ENCODE peak calls at places on chromosomes 7 and 10, in ten cellular contexts. J, Z, P, I, W, L, S, E, G and O are unnamed samples.

GRCh38 chr7:11847336-11847735 is 15.3 kb upstream of the THSD7A start:
- DNase-seq in J (no peak), Z (no peak), P (no peak), I (no peak), W (no peak), L (no peak), S (no peak), E (peak), G (no peak), O (no peak)

GRCh38 chr10:71218046-71218832 is 5.9 kb downstream of the UNC5B start:
- DNase-seq in J (no peak), Z (no peak), P (no peak), I (no peak), W (no peak), L (no peak), S (no peak), E (no peak), G (no peak), O (peak)

GRCh38 chr7:27723086-27723485 is 16.9 kb upstream of the TAX1BP1 start:
- DNase-seq in J (no peak), Z (no peak), P (no peak), I (no peak), W (no peak), L (peak), S (no peak), E (peak), G (no peak), O (no peak)

GRCh38 chr7:156217803-156218202 is 405.5 kb upstream of the SHH start:
- DNase-seq in J (no peak), Z (no peak), P (no peak), I (no peak), W (no peak), L (no peak), S (no peak), E (no peak), G (no peak), O (no peak)

GRCh38 chr7:91034459-91035368 is 229.5 kb upstream of the FZD1 start:
- DNase-seq in J (peak), Z (peak), P (peak), I (peak), W (no peak), L (peak), S (peak), E (peak), G (no peak), O (peak)

GRCh38 chr7:23431596-23432284 is 38.6 kb downstream of the IGF2BP3 start:
- DNase-seq in J (no peak), Z (no peak), P (no peak), I (no peak), W (no peak), L (no peak), S (no peak), E (no peak), G (no peak), O (peak)

GRCh38 chr7:156823441-156823840 is 69.5 kb downstream of the LMBR1 start:
- DNase-seq in J (peak), Z (no peak), P (no peak), I (no peak), W (peak), L (no peak), S (no peak), E (no peak), G (no peak), O (no peak)

GRCh38 chr7:6286486-6286885 is 14.1 kb upstream of the CYTH3 start:
- DNase-seq in J (no peak), Z (no peak), P (no peak), I (no peak), W (no peak), L (no peak), S (no peak), E (no peak), G (no peak), O (no peak)

GRCh38 chr10:14507156-14507555 is 176.4 kb upstream of the FRMD4A start:
- DNase-seq in J (no peak), Z (no peak), P (no peak), I (peak), W (no peak), L (no peak), S (no peak), E (peak), G (no peak), O (peak)

GRCh38 chr10:47403401-47404318 is 19.6 kb upstream of the ZNF488 start:
- DNase-seq in J (no peak), Z (no peak), P (no peak), I (no peak), W (no peak), L (no peak), S (no peak), E (no peak), G (no peak), O (peak)

GRCh38 chr7:30929686-30930085 is 18.0 kb downstream of the AQP1 start:
- DNase-seq in J (no peak), Z (no peak), P (no peak), I (no peak), W (no peak), L (no peak), S (no peak), E (no peak), G (no peak), O (no peak)

GRCh38 chr7:74542558-74543117 is 88.9 kb downstream of the GTF2IRD1 start:
- DNase-seq in J (no peak), Z (no peak), P (peak), I (no peak), W (no peak), L (peak), S (no peak), E (peak), G (no peak), O (no peak)

GRCh38 chr7:157839672-157840167 is 502.9 kb downstream of the DNAJB6 start:
- DNase-seq in J (no peak), Z (no peak), P (no peak), I (no peak), W (no peak), L (no peak), S (no peak), E (no peak), G (no peak), O (no peak)

GRCh38 chr10:62648941-62649340 is 155.6 kb upstream of the ADO start:
- DNase-seq in J (no peak), Z (no peak), P (no peak), I (no peak), W (no peak), L (no peak), S (no peak), E (no peak), G (no peak), O (no peak)

GRCh38 chr10:47081264-47081663 is 170.0 kb downstream of the PTPN20 start:
- DNase-seq in J (no peak), Z (no peak), P (no peak), I (no peak), W (no peak), L (no peak), S (no peak), E (no peak), G (no peak), O (no peak)

GRCh38 chr10:122476034-122476695 is 14.8 kb downstream of the HTRA1 start:
- DNase-seq in J (no peak), Z (no peak), P (no peak), I (no peak), W (no peak), L (no peak), S (no peak), E (no peak), G (no peak), O (no peak)

GRCh38 chr10:2881720-2882459 is 185.5 kb upstream of the PFKP start:
- DNase-seq in J (no peak), Z (no peak), P (no peak), I (no peak), W (no peak), L (no peak), S (no peak), E (no peak), G (no peak), O (no peak)

GRCh38 chr7:137443616-137444015 is 100.1 kb upstream of the PTN start:
- DNase-seq in J (no peak), Z (no peak), P (no peak), I (no peak), W (no peak), L (no peak), S (no peak), E (no peak), G (no peak), O (no peak)

GRCh38 chr10:120495226-120495625 is 38.2 kb downstream of the PLPP4 start:
- DNase-seq in J (no peak), Z (no peak), P (no peak), I (no peak), W (no peak), L (no peak), S (no peak), E (no peak), G (no peak), O (no peak)

GRCh38 chr7:1403844-1404404 is 55.3 kb downstream of the MICALL2 start:
- DNase-seq in J (no peak), Z (no peak), P (no peak), I (no peak), W (peak), L (no peak), S (no peak), E (peak), G (no peak), O (peak)

GRCh38 chr10:12594448-12594944 is 245.1 kb downstream of the CAMK1D start:
- DNase-seq in J (no peak), Z (no peak), P (no peak), I (peak), W (no peak), L (no peak), S (no peak), E (no peak), G (no peak), O (no peak)

GRCh38 chr7:139960158-139960557 is 102.6 kb downstream of the PARP12 start:
- DNase-seq in J (no peak), Z (no peak), P (no peak), I (no peak), W (no peak), L (no peak), S (no peak), E (no peak), G (no peak), O (peak)